ENCODE peak calls at places on chromosomes 1 and 21, in eight cellular contexts. I, Z, T, Q, V, K, P and A are unnamed samples.

GRCh38 chr21:42683371-42684108 is 30.1 kb downstream of the PDE9A start:
- DNase-seq in I (no peak), Z (no peak), T (no peak), Q (no peak), V (no peak), K (no peak), P (peak), A (no peak)

GRCh38 chr1:78716186-78716585 is 66.6 kb downstream of the IFI44 start:
- DNase-seq in I (peak), Z (no peak), T (no peak), Q (no peak), V (no peak), K (no peak), P (no peak), A (no peak)

GRCh38 chr1:230822092-230822581 is 46.2 kb downstream of the C1orf198 start:
- DNase-seq in I (no peak), Z (no peak), T (no peak), Q (no peak), V (peak), K (no peak), P (no peak), A (no peak)

GRCh38 chr1:84704872-84705426 is 14.7 kb upstream of the SSX2IP start:
- DNase-seq in I (no peak), Z (no peak), T (no peak), Q (no peak), V (no peak), K (no peak), P (no peak), A (no peak)

GRCh38 chr1:110242731-110243130 is 32.6 kb downstream of the KCNC4 start:
- DNase-seq in I (no peak), Z (no peak), T (no peak), Q (peak), V (no peak), K (no peak), P (no peak), A (no peak)

GRCh38 chr1:65467536-65467935 is 47.1 kb downstream of the LEPR start:
- DNase-seq in I (peak), Z (no peak), T (peak), Q (no peak), V (peak), K (no peak), P (no peak), A (peak)

GRCh38 chr1:77063118-77063517 is 156.1 kb downstream of the PIGK start:
- DNase-seq in I (no peak), Z (no peak), T (no peak), Q (no peak), V (peak), K (no peak), P (no peak), A (no peak)

GRCh38 chr1:3880429-3881190 is 19.5 kb downstream of the C1orf174 start:
- DNase-seq in I (no peak), Z (no peak), T (no peak), Q (peak), V (no peak), K (no peak), P (no peak), A (no peak)

GRCh38 chr1:182119631-182120030 is 58.1 kb upstream of the ZNF648 start:
- DNase-seq in I (no peak), Z (no peak), T (no peak), Q (no peak), V (no peak), K (no peak), P (no peak), A (no peak)

DNA sequence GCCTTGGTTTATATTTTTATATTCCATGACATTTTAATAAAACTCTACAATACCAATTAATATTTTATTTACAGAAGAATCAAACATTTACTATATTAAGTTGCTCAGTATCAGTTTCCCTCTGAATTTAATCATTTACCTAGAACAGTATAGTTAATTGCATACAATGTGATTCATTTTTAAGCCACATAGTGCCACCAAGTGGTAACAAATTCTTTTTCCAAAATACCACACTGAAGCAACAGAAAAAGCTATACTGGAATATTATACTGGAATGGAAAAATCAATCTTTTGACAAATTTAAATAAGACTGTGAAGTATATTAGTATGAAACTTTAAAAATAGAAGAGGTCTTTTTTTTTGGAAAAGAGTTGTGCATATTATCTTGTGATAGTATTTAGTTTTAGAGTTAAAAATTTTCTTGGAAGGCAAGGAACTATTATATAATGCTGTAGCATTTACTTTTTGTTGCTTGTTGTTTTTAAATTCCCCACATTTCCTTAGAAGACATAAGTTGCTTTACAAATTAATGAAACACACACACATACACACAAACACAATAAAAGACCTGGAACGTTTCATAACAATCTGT is 57.3 kb downstream of the ZNF644 start:
- DNase-seq in I (peak), Z (no peak), T (peak), Q (no peak), V (no peak), K (no peak), P (no peak), A (peak)
- TF ChIP-seq CTCF in I (peak), Z (peak), T (peak), Q (no peak), V (peak), K (peak), P (peak), A (peak)

DNA sequence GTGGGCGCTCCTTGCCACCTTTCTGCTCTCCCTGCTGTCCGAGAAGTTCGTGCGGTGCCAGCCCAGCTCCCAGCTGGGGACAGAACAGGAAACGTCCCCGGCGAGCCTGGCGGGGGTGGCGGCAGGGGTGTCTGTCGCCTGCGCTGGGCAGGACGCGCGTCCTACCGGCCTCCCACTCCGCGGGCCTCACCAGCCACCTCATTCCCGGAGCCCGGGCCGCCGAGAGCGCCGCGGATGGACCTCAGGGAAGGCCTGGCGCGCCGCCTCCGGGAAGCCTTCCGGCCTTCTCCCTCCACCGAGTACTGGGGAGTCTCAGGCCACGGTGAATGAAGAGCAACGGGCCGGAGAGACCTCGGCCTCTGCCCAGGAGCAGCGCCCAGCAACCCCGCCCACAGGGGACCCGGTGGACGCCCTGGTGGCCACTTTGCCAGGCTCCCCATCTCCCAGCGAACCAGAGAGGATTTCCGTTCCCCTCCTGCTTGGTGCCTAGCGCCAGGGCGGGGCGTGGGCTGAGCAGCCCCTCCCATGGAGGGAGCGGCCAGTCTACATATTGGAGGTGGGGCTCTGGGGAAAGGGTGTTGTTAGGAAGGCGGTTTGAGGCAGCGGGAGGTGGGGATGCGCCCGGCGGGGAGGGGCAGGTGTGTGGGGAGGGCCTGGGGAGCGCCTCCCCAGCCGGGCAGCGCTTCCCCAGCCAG is 9.5 kb upstream of the TNFRSF14 start:
- DNase-seq in I (peak), Z (peak), T (peak), Q (peak), V (peak), K (peak), P (peak), A (peak)
- TF ChIP-seq CTCF in I (no peak), Z (no peak), T (no peak), Q (peak), V (peak), K (no peak), P (peak), A (no peak)

GRCh38 chr1:204216236-204216635 is 2.4 kb upstream of the GOLT1A start:
- DNase-seq in I (no peak), Z (no peak), T (no peak), Q (no peak), V (no peak), K (no peak), P (no peak), A (peak)

GRCh38 chr1:204213668-204214662 is at the start of gene GOLT1A:
- DNase-seq in I (peak), Z (peak), T (peak), Q (no peak), V (peak), K (peak), P (peak), A (peak)

GRCh38 chr1:204217648-204218000 is 3.8 kb upstream of the GOLT1A start:
- DNase-seq in I (no peak), Z (no peak), T (no peak), Q (no peak), V (no peak), K (no peak), P (no peak), A (no peak)

GRCh38 chr1:204218552-204218951 is 4.8 kb upstream of the GOLT1A start:
- DNase-seq in I (no peak), Z (no peak), T (no peak), Q (no peak), V (no peak), K (no peak), P (no peak), A (no peak)

DNA sequence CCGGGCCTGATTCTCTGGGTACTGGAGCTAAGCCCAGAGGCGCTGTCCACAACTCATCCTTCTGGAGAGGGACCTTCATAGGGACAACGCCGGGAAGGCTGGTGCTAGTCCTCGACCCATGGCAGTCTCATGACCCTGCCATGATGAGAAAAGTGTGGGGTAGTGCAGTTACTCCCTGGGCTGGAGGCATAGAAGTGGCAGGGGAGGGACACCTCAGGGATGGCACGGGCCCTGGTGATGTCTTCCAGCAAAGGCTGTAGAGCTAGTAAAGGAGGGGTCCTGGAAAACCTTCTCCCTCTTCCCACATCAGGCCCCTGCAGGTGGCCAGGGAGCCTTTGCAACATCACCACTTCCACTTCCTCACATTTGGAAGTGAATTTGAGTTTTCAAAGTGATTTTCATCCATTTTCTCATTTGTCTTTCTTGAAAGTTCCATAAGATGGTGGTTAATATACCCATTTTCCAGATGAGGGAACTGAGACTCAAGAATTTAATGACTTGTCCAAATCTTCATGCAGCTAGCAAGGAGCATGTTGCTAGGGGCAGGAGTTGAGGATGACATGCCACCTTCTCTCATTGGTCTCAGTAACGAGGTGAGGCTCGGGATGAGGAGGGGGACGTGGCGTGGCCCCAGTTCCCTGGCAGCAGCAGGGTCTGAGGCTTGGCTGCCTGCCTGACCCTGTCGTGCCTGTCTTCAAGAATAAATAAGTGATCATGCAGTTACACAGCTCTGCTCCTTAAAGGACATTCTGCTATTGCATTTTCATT is 3.3 kb upstream of the GOLT1A start:
- DNase-seq in I (no peak), Z (no peak), T (no peak), Q (no peak), V (no peak), K (no peak), P (no peak), A (no peak)
- TF ChIP-seq CTCF in I (no peak), Z (no peak), T (no peak), Q (no peak), V (no peak), K (no peak), P (no peak), A (no peak)

DNA sequence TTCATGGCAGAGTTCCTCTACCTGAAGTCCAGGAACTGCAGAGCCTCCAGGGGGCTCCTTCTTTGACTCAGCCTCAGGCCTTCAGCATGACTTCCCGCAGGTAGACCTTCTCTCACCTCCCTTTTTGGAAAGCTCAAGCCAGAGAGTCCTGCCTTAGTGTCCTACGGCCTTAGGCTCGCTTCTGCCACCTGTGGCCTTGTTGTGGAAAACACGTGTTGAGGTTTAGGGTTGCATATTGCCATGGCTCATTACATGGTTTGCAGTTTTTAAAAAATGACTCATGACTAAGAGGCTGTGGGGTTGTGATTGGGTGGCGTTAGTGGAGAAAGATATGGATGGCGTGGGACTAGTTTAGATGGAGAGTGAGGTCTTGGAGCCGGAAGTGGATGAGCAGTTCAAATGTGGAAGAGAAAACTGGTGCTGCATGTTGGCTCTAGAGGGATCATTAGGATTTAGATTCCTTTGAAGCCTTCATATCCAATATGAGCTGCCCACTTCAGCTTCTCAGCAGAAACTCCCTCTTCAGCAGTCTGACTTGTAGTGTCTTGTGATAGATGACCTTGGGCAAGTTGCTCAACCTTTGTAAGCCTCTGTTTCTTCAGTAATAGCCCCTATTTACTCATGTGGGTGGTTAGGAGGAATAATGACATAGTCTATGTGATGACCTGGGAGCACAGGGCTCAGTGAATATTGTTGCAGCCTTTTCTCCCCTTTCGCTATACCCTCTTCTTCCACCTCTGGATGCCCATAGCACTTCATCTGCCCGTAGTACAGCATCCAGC is 6.5 kb upstream of the FGGY start:
- DNase-seq in I (peak), Z (peak), T (peak), Q (no peak), V (peak), K (no peak), P (peak), A (peak)
- TF ChIP-seq CTCF in I (peak), Z (peak), T (peak), Q (peak), V (peak), K (no peak), P (peak), A (peak)

GRCh38 chr1:29240400-29240837 is 4.1 kb downstream of the PTPRU start:
- DNase-seq in I (no peak), Z (no peak), T (no peak), Q (no peak), V (peak), K (no peak), P (no peak), A (no peak)
- TF ChIP-seq CTCF in I (no peak), Z (no peak), T (peak), Q (no peak), V (peak), K (no peak), P (no peak), A (no peak)

GRCh38 chr1:27567931-27568246 is 36.1 kb downstream of the AHDC1 start:
- DNase-seq in I (no peak), Z (no peak), T (peak), Q (no peak), V (no peak), K (no peak), P (no peak), A (no peak)
- TF ChIP-seq CTCF in I (no peak), Z (no peak), T (no peak), Q (no peak), V (no peak), K (no peak), P (no peak), A (no peak)

GRCh38 chr1:9351654-9352271 is 59.1 kb downstream of the SPSB1 start:
- DNase-seq in I (no peak), Z (no peak), T (no peak), Q (no peak), V (peak), K (no peak), P (no peak), A (no peak)

GRCh38 chr1:9350960-9351359 is 58.3 kb downstream of the SPSB1 start:
- DNase-seq in I (no peak), Z (no peak), T (no peak), Q (no peak), V (no peak), K (no peak), P (no peak), A (no peak)

GRCh38 chr1:9355503-9355902 is 62.8 kb downstream of the SPSB1 start:
- DNase-seq in I (no peak), Z (no peak), T (no peak), Q (no peak), V (no peak), K (no peak), P (no peak), A (no peak)

GRCh38 chr1:9350011-9350907 is 57.6 kb downstream of the SPSB1 start:
- DNase-seq in I (peak), Z (no peak), T (no peak), Q (no peak), V (no peak), K (no peak), P (no peak), A (peak)

DNA sequence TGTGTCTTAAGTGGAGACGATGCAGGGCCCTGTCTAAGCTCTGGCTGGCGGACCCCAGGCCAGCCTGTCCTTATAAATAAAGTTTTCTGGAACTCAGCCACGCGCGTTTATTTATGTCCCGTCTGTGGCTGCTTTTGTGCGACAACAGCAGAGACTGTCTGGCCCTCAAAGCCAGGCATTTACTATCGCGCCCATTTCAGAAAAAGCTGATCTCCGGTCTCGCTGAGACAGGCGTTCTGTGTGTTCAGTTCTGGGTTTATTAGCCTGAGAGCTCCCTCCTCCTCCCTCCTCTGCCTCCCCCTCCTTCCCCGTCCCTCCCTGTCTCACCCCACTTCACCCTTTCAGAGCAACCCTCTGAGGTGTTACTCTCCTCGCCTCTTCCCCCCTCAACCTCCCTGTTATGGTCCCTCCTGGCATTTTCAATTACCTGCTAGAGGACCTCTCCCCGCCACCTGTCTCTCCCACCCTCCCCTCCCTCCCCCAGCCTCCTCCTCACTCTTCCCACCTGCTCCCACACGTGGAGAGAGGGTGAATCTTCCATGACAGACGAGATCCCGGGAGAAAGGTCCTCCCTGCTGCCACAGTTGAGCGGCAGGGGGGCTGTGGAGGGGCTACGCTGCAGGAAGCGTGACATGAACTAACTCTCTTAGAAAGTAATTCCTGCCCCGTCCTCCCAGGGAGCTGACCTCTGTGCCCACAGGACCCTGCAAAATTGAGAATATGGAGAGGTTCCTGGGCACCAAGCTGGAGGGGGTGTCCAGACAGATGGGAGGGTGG is 59.9 kb downstream of the SPSB1 start:
- DNase-seq in I (no peak), Z (no peak), T (no peak), Q (no peak), V (peak), K (no peak), P (no peak), A (no peak)
- TF ChIP-seq CTCF in I (no peak), Z (no peak), T (no peak), Q (no peak), V (peak), K (no peak), P (no peak), A (no peak)

DNA sequence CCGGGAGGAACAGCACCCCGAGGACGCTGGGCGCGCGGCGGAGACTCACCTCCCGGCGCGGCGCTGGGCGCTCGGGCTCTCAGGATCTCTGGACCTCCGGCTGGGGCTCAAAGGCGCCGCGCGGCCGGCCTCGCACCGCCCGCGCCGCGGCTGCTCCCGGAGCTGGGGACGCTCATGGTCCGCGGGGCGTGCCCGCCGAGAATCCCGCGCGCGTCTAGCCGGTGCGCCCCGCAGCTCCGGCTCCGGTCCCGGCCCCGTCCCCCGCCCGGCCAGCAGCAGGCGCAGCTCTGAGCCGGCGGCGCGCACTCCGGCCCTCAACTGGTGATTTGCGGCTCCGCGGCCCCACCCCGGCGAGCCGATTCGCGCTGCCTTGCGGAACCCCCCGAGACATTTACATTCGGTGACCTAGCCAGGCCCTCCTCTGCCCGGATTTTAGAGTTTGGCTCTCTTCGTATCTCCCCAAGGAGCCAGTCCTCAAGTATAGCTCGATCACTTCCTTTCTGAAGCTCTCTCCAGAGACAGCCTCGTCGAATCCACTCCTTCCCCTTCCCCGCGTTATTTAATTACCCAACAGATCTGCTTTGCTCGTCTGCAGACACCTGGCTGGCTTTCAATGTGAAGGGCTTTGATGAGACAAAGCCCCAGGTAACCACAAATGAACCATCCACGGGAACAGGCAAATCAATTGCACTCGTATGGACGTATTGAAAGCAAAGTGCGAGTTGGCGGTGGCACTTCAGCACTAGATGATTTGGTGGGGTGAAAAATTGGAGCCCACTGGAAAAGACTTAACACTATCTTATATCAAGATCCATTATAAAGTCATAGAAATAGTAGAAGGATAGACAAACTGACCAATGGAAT is at the start of gene BCAR3:
- DNase-seq in I (peak), Z (peak), T (peak), Q (peak), V (peak), K (peak), P (peak), A (peak)
- TF ChIP-seq CTCF in I (peak), Z (no peak), T (peak), Q (no peak), V (peak), K (peak), P (no peak), A (no peak)